ENCODE peak calls at places on chromosomes 2 and 18, in ten cellular contexts. V, C, S, O, P, B, U, X, N and W are unnamed samples.

GRCh38 chr18:77054288-77054605 is 78.3 kb downstream of the MBP start:
- DNase-seq in C (no peak), V (no peak), X (no peak), U (no peak), N (no peak), S (no peak), O (no peak), P (no peak), B (no peak), W (no peak)

GRCh38 chr2:239002960-239003932 is 155.4 kb downstream of the TWIST2 start:
- DNase-seq in V (no peak), O (peak), X (peak), B (peak), U (peak), P (no peak), S (no peak), N (peak), C (no peak), W (peak)

GRCh38 chr2:10208736-10209135 is 86.2 kb downstream of the RRM2 start:
- DNase-seq in V (no peak), P (no peak), N (no peak), C (no peak), X (no peak), B (no peak), S (no peak), O (no peak), U (no peak), W (no peak)

GRCh38 chr2:187581125-187581896 is 27.1 kb upstream of the TFPI start:
- DNase-seq in O (peak), N (peak), B (peak), C (no peak), X (peak), P (peak), S (no peak), U (peak), V (peak), W (no peak)

GRCh38 chr2:30255466-30256408 is 24.4 kb downstream of the LBH start:
- DNase-seq in C (no peak), N (no peak), V (no peak), U (no peak), X (no peak), O (no peak), B (no peak), P (no peak), S (no peak), W (no peak)

GRCh38 chr18:50162486-50163304 is 32.3 kb downstream of the MYO5B start:
- DNase-seq in P (no peak), U (no peak), O (no peak), N (no peak), V (no peak), S (no peak), B (no peak), C (no peak), X (no peak), W (no peak)

GRCh38 chr2:129820908-129821307 is 158.6 kb upstream of the RAB6C start:
- DNase-seq in U (no peak), V (no peak), O (no peak), P (no peak), X (no peak), B (no peak), C (no peak), N (no peak), S (no peak), W (no peak)

GRCh38 chr2:45000921-45001628 is 8.2 kb downstream of the SIX2 start:
- DNase-seq in V (no peak), B (no peak), N (peak), O (no peak), X (no peak), S (no peak), U (no peak), C (no peak), P (no peak), W (no peak)

GRCh38 chr18:12361770-12362378 is 15.2 kb downstream of the AFG3L2 start:
- DNase-seq in S (no peak), B (peak), P (no peak), U (no peak), O (peak), N (no peak), C (no peak), X (peak), V (peak), W (no peak)

GRCh38 chr2:406876-407275 is 119.0 kb upstream of the ALKAL2 start:
- DNase-seq in N (no peak), C (no peak), P (no peak), V (no peak), B (no peak), S (no peak), U (no peak), O (no peak), X (no peak), W (no peak)

GRCh38 chr2:195899226-195899625 is 169.4 kb downstream of the DNAH7 start:
- DNase-seq in B (peak), C (no peak), O (peak), N (peak), S (no peak), P (no peak), V (peak), X (peak), U (no peak), W (no peak)

GRCh38 chr2:15643209-15643500 is 51.5 kb downstream of the DDX1 start:
- DNase-seq in C (no peak), S (no peak), X (no peak), V (no peak), N (no peak), U (no peak), B (no peak), P (no peak), O (no peak), W (no peak)

GRCh38 chr2:213757525-213757924 is 473.3 kb downstream of the SPAG16 start:
- DNase-seq in U (no peak), X (no peak), V (no peak), N (no peak), O (no peak), B (no peak), S (no peak), C (no peak), P (no peak), W (no peak)

GRCh38 chr2:187364696-187365095 is 83.4 kb downstream of the CALCRL start:
- DNase-seq in U (no peak), V (no peak), O (no peak), P (no peak), C (no peak), B (peak), X (no peak), N (no peak), S (no peak), W (no peak)

GRCh38 chr2:217387776-217388381 is 528.0 kb upstream of the TNP1 start:
- DNase-seq in N (no peak), U (no peak), S (no peak), B (no peak), C (no peak), V (no peak), P (no peak), X (no peak), O (peak), W (no peak)

GRCh38 chr2:149410701-149411484 is 80.5 kb downstream of the LYPD6 start:
- DNase-seq in B (peak), C (no peak), O (peak), S (no peak), P (no peak), U (no peak), N (no peak), X (peak), V (no peak), W (no peak)

GRCh38 chr2:206084468-206084869 is 1.5 kb downstream of the INO80D start:
- DNase-seq in O (peak), V (peak), B (peak), P (peak), N (peak), S (no peak), X (peak), U (peak), C (peak), W (peak)

GRCh38 chr18:79512461-79513380 is 117.0 kb downstream of the NFATC1 start:
- DNase-seq in B (no peak), S (peak), N (no peak), X (no peak), O (no peak), U (no peak), V (no peak), P (no peak), C (no peak), W (peak)

GRCh38 chr2:76197842-76198448 is 487.2 kb upstream of the GCFC2 start:
- DNase-seq in O (peak), N (peak), X (peak), P (no peak), V (peak), U (peak), C (peak), B (peak), S (no peak), W (peak)

GRCh38 chr2:121346407-121346806 is 61.4 kb upstream of the TFCP2L1 start:
- DNase-seq in U (no peak), V (no peak), X (no peak), N (no peak), B (no peak), O (no peak), P (no peak), S (no peak), C (no peak), W (peak)

GRCh38 chr2:75221872-75222271 is 22.6 kb upstream of the TACR1 start:
- DNase-seq in N (peak), X (peak), P (no peak), S (no peak), O (peak), V (peak), B (peak), U (peak), C (no peak), W (no peak)

GRCh38 chr2:186772579-186772978 is 76.4 kb downstream of the ZSWIM2 start:
- DNase-seq in U (no peak), B (no peak), V (no peak), C (no peak), X (no peak), P (no peak), S (no peak), N (no peak), O (no peak), W (no peak)

GRCh38 chr2:17878222-17879136 is at the start of gene KCNS3:
- DNase-seq in U (peak), P (no peak), X (no peak), C (no peak), S (no peak), B (no peak), O (peak), N (peak), V (no peak), W (peak)

GRCh38 chr2:29782531-29782930 is 138.9 kb downstream of the ALK start:
- DNase-seq in V (no peak), S (no peak), X (no peak), C (no peak), B (no peak), N (no peak), P (no peak), U (no peak), O (no peak), W (no peak)